ENCODE peak calls at places on chromosomes 5 and 9, in seven cellular contexts. Z is RWPE1; C is stimulated activated CD4-positive, alpha-beta T cell treated with anti-CD3 and anti-CD28 coated beads, Interleukin-1b, Interleukin-23, amount 100 ng/mL, for 24 hours; M is memory B cell; I is mucosa of gallbladder; O is Peyer's patch; A is activated CD8-positive, alpha-beta T cell treated with anti-CD3 and anti-CD28 coated beads for 36 hours. E is an unnamed sample.

GRCh38 chr9:98437458-98438034 is 182.1 kb upstream of the TBC1D2 start:
- DNase-seq in M (no peak), A (no peak), C (no peak), O (no peak), Z (no peak), I (no peak), E (no peak)

GRCh38 chr9:113649054-113649453 is 185.5 kb downstream of the RGS3 start:
- DNase-seq in Z (no peak), C (no peak), O (peak; percentile 35), M (no peak), A (no peak), I (peak; percentile 50), E (no peak)

GRCh38 chr9:89864731-89865130 is 259.9 kb downstream of the GADD45G start:
- DNase-seq in A (no peak), M (no peak), Z (no peak), C (no peak), O (peak; percentile 15), I (no peak), E (no peak)

GRCh38 chr5:40333459-40334241 is 346.1 kb upstream of the PTGER4 start:
- DNase-seq in M (no peak), I (no peak), Z (peak; percentile 8), O (no peak), C (no peak), A (peak; percentile 27), E (no peak)

GRCh38 chr9:114075602-114076001 is 2.5 kb downstream of the AMBP start:
- DNase-seq in A (no peak), I (no peak), M (no peak), Z (no peak), C (no peak), O (no peak), E (no peak)

GRCh38 chr9:72895122-72895521 is 57.7 kb downstream of the ALDH1A1 start:
- DNase-seq in A (no peak), O (no peak), Z (no peak), C (no peak), I (no peak), M (no peak), E (no peak)

GRCh38 chr5:53378590-53379247 is 101.7 kb upstream of the FST start:
- DNase-seq in O (no peak), C (no peak), A (no peak), I (no peak), M (no peak), Z (peak; percentile 73), E (no peak)

GRCh38 chr9:126106404-126106803 is 220.2 kb upstream of the MVB12B start:
- DNase-seq in Z (no peak), O (no peak), M (no peak), I (no peak), A (no peak), C (no peak), E (no peak)

GRCh38 chr5:137599479-137599878 is 100.4 kb upstream of the SPOCK1 start:
- DNase-seq in C (no peak), Z (no peak), M (no peak), I (no peak), O (no peak), A (no peak), E (no peak)

GRCh38 chr5:2677689-2678088 is 73.8 kb downstream of the IRX2 start:
- DNase-seq in O (no peak), C (no peak), I (no peak), Z (no peak), A (no peak), M (no peak), E (no peak)

GRCh38 chr5:16552666-16553343 is 64.0 kb downstream of the RETREG1 start:
- DNase-seq in A (peak; percentile 84), O (peak; percentile 89), C (peak; percentile 46), I (peak; percentile 80), M (peak; percentile 49), Z (peak; percentile 74), E (peak; percentile 65)

GRCh38 chr5:67082941-67083340 is 113.7 kb downstream of the CD180 start:
- DNase-seq in C (no peak), I (no peak), O (no peak), A (no peak), Z (no peak), M (no peak), E (no peak)

GRCh38 chr5:159849437-159850191 is 66.7 kb upstream of the ADRA1B start:
- DNase-seq in Z (peak; percentile 58), I (no peak), O (no peak), C (no peak), A (no peak), M (no peak), E (no peak)

GRCh38 chr5:129904102-129904666 is at the start of gene CHSY3:
- DNase-seq in A (peak; percentile 47), Z (peak; percentile 80), I (peak; percentile 83), C (peak; percentile 41), O (peak; percentile 73), M (no peak), E (peak; percentile 65)

GRCh38 chr5:140868721-140869554 is at the start of gene PCDHA11:
- DNase-seq in I (no peak), O (no peak), Z (peak; percentile 40), C (no peak), A (no peak), M (no peak), E (no peak)

GRCh38 chr9:35452481-35452880 is 37.4 kb upstream of the RUSC2 start:
- DNase-seq in M (no peak), A (no peak), O (no peak), I (no peak), C (no peak), Z (no peak), E (peak; percentile 4)

GRCh38 chr9:114516913-114517312 is 11.6 kb upstream of the WHRN start:
- DNase-seq in I (no peak), O (no peak), Z (no peak), M (no peak), A (no peak), C (no peak), E (no peak)

GRCh38 chr5:76674330-76675066 is 41.4 kb upstream of the F2R start:
- DNase-seq in M (no peak), C (no peak), O (no peak), I (no peak), Z (no peak), A (no peak), E (no peak)

GRCh38 chr5:38048400-38048799 is 208.6 kb upstream of the GDNF start:
- DNase-seq in I (no peak), A (no peak), Z (no peak), M (no peak), O (no peak), C (no peak), E (no peak)

GRCh38 chr9:6944093-6944551 is 186.3 kb downstream of the KDM4C start:
- DNase-seq in Z (peak; percentile 9), C (no peak), O (no peak), M (no peak), I (no peak), A (no peak), E (no peak)

GRCh38 chr9:81737871-81738507 is 48.6 kb upstream of the TLE1 start:
- DNase-seq in C (no peak), I (peak; percentile 63), Z (peak; percentile 62), M (no peak), A (no peak), O (peak; percentile 54), E (peak; percentile 16)

GRCh38 chr9:88775037-88775471 is 216.2 kb upstream of the S1PR3 start:
- DNase-seq in A (no peak), Z (no peak), C (no peak), M (no peak), I (no peak), O (peak; percentile 51), E (no peak)

GRCh38 chr5:123035320-123035949 is 1.1 kb downstream of the PPIC start:
- DNase-seq in I (peak; percentile 40), C (no peak), M (peak; percentile 13), Z (peak; percentile 59), A (peak; percentile 43), O (peak; percentile 80), E (peak; percentile 41)

GRCh38 chr5:92556747-92557146 is 1024.3 kb downstream of the NR2F1-AS1 start:
- DNase-seq in O (no peak), I (no peak), C (no peak), Z (no peak), A (no peak), M (no peak), E (no peak)

GRCh38 chr5:121182788-121183490 is 668.7 kb upstream of the FTMT start:
- DNase-seq in O (no peak), I (no peak), C (no peak), Z (peak; percentile 12), M (no peak), A (no peak), E (no peak)

GRCh38 chr5:148343049-148343413 is 7.7 kb downstream of the SPINK9 start:
- DNase-seq in C (no peak), I (no peak), O (no peak), A (no peak), Z (peak; percentile 87), M (no peak), E (no peak)

GRCh38 chr5:147939431-147940114 is 33.2 kb upstream of the C5orf46 start:
- DNase-seq in C (no peak), I (no peak), A (no peak), O (no peak), Z (peak; percentile 31), M (no peak), E (no peak)

GRCh38 chr9:70607329-70607728 is 192.9 kb upstream of the KLF9 start:
- DNase-seq in O (no peak), C (no peak), I (no peak), M (no peak), A (no peak), Z (no peak), E (no peak)

GRCh38 chr5:177133845-177134652 is 476 bp downstream of the NSD1 start:
- DNase-seq in M (peak; percentile 69), A (peak; percentile 45), Z (peak; percentile 65), C (peak; percentile 29), O (peak; percentile 67), I (no peak), E (peak; percentile 79)

GRCh38 chr5:42636425-42636824 is 120.2 kb upstream of the CCDC152 start:
- DNase-seq in A (no peak), I (no peak), C (no peak), O (no peak), Z (no peak), M (no peak), E (no peak)

GRCh38 chr9:130110166-130110565 is 56.5 kb downstream of the GPR107 start:
- DNase-seq in A (peak; percentile 52), I (no peak), O (no peak), C (no peak), M (no peak), Z (no peak), E (no peak)

GRCh38 chr9:83598487-83598886 is 24.5 kb upstream of the IDNK start:
- DNase-seq in C (no peak), I (no peak), A (no peak), O (no peak), Z (no peak), M (no peak), E (no peak)

GRCh38 chr5:53481354-53481886 is 991 bp downstream of the FST start:
- DNase-seq in C (no peak), I (no peak), O (no peak), M (no peak), A (no peak), Z (no peak), E (no peak)

GRCh38 chr5:135183464-135183863 is 149.4 kb upstream of the PITX1 start:
- DNase-seq in M (no peak), I (no peak), A (no peak), C (no peak), O (no peak), Z (no peak), E (no peak)

GRCh38 chr9:95494022-95494415 is 22.8 kb downstream of the PTCH1 start:
- DNase-seq in M (peak; percentile 61), Z (no peak), I (no peak), O (peak; percentile 56), C (no peak), A (no peak), E (no peak)

GRCh38 chr5:68222824-68223354 is 7.3 kb downstream of the PIK3R1 start:
- DNase-seq in Z (no peak), C (no peak), O (no peak), M (no peak), A (no peak), I (no peak), E (no peak)

GRCh38 chr9:108860354-108860753 is 1.7 kb upstream of the ACTL7A start:
- DNase-seq in C (no peak), Z (no peak), O (no peak), I (no peak), A (no peak), M (no peak), E (no peak)

GRCh38 chr5:112878760-112879159 is 17.7 kb downstream of the SRP19 start:
- DNase-seq in Z (peak; percentile 69), M (no peak), A (peak; percentile 84), I (no peak), C (peak; percentile 33), O (peak; percentile 55), E (peak; percentile 18)